ENCODE peak calls at places on chromosome 13, in nine cellular contexts. J, T, W, N, F, O, G, U and X are unnamed samples.
A peak's percentile ranks its signal among the peaks of the same experiment; 100 is the strongest.

GRCh38 chr13:31242935-31243334 is 43.2 kb downstream of the B3GLCT start:
- DNase-seq in J (no peak), T (no peak), W (no peak), N (no peak), F (no peak), O (no peak), G (no peak), U (peak; percentile 27), X (no peak)

GRCh38 chr13:24050292-24050711 is 110.2 kb upstream of the SPATA13 start:
- DNase-seq in J (no peak), T (no peak), W (peak; percentile 84), N (no peak), F (no peak), O (no peak), G (no peak), U (peak; percentile 81), X (no peak)

GRCh38 chr13:28685892-28686291 is 27.0 kb downstream of the POMP start:
- DNase-seq in J (no peak), T (no peak), W (no peak), N (no peak), F (no peak), O (no peak), G (no peak), U (no peak), X (no peak)

GRCh38 chr13:51999525-51999924 is 11.7 kb downstream of the ATP7B start:
- DNase-seq in J (no peak), T (no peak), W (peak; percentile 38), N (no peak), F (no peak), O (no peak), G (no peak), U (peak; percentile 25), X (no peak)

GRCh38 chr13:28718538-28719226 is at the start of gene SLC46A3:
- DNase-seq in J (peak; percentile 96), T (peak; percentile 84), W (peak; percentile 84), N (peak; percentile 98), F (peak; percentile 91), O (peak; percentile 92), G (peak; percentile 95), U (peak; percentile 98), X (peak; percentile 98)

GRCh38 chr13:113532156-113532806 is 41.8 kb upstream of the DCUN1D2 start:
- DNase-seq in J (peak; percentile 73), T (no peak), W (no peak), N (no peak), F (no peak), O (no peak), G (no peak), U (no peak), X (no peak)

GRCh38 chr13:113800576-113800926 is 41.5 kb downstream of the TMEM255B start:
- DNase-seq in J (no peak), T (no peak), W (no peak), N (no peak), F (no peak), O (no peak), G (no peak), U (no peak), X (no peak)

GRCh38 chr13:20359335-20359734 is 127.2 kb upstream of the GJB6 start:
- DNase-seq in J (no peak), T (no peak), W (peak; percentile 98), N (no peak), F (no peak), O (peak; percentile 6), G (no peak), U (peak; percentile 94), X (no peak)

GRCh38 chr13:95260031-95260525 is 41.2 kb downstream of the ABCC4 start:
- DNase-seq in J (no peak), T (no peak), W (no peak), N (no peak), F (no peak), O (no peak), G (no peak), U (no peak), X (no peak)

GRCh38 chr13:95261956-95262355 is 39.3 kb downstream of the ABCC4 start:
- DNase-seq in J (no peak), T (no peak), W (no peak), N (no peak), F (no peak), O (no peak), G (no peak), U (no peak), X (no peak)

GRCh38 chr13:95258098-95258497 is 43.2 kb downstream of the ABCC4 start:
- DNase-seq in J (no peak), T (no peak), W (no peak), N (no peak), F (no peak), O (no peak), G (no peak), U (no peak), X (no peak)

GRCh38 chr13:95256086-95256485 is 45.2 kb downstream of the ABCC4 start:
- DNase-seq in J (no peak), T (no peak), W (peak; percentile 94), N (no peak), F (no peak), O (peak; percentile 93), G (no peak), U (peak; percentile 92), X (no peak)

DNA sequence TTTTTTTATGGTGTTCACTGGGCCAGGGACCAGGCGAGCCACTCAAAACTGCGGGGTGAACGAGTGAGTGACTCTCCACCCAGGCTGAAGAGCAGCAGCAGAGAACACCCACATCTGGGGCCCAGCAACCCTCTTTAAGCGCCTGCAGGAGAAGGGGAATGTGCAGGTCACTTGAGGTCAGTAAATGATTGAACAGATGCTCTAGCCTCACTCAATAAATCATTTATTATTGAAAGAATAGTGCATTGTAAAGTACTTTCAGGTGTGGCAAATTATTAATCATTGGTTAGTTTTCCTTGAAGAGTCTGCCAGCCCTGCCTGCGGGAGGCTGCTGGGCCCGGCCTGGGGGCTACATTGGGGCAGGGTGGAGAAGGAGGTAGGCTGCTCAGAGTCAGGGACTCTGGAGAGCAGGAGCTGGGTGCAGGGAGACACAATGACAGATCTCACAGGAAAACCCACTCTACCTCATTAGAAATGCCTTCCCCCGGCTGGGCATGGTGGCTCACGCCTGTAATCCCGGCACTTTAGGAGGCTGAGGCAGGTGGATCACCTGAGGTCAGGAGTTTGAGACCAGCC is 42.5 kb downstream of the ABCC4 start:
- DNase-seq in J (no peak), T (no peak), W (no peak), N (no peak), F (no peak), O (no peak), G (peak; percentile 39), U (no peak), X (no peak)
- H3K4me3 ChIP-seq in J (no peak overlapping the region), T (no peak overlapping the region), W (no peak overlapping the region), N (no peak overlapping the region), F (no peak overlapping the region), O (no peak overlapping the region), G (no peak overlapping the region), U (no peak overlapping the region), X (no peak overlapping the region)

DNA sequence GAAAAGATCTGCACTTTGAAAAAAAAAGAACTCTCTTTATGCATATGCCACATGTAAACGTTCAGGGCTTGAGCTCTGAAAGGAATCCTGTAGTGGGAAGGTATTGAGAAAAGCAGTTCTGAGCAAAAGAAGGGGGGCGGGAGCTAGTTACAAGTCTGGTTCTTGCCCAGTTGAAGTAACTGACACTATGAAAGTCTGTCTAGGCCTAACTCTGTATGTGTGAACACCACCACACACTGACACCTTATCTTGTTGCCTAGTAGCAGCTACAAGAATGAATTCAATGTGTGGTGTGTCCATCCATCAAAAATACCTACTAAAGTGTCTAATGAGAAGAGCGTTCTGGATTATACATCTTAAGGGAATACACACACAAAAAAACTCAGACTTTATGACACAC is 820.6 kb downstream of the DIAPH3 start:
- DNase-seq in J (no peak), T (no peak), W (no peak), N (no peak), F (no peak), O (no peak), G (no peak), U (no peak), X (no peak)
- H3K4me1 ChIP-seq in J (no peaks in the 10 kb centered on the region), T (no peaks in the 10 kb centered on the region), W (no peaks in the 10 kb centered on the region), N (peaks cover 2% of the 10 kb centered on the region), F (no peaks in the 10 kb centered on the region), O (no peaks in the 10 kb centered on the region), G (no peaks in the 10 kb centered on the region), U (no peaks in the 10 kb centered on the region), X (no peaks in the 10 kb centered on the region)

DNA sequence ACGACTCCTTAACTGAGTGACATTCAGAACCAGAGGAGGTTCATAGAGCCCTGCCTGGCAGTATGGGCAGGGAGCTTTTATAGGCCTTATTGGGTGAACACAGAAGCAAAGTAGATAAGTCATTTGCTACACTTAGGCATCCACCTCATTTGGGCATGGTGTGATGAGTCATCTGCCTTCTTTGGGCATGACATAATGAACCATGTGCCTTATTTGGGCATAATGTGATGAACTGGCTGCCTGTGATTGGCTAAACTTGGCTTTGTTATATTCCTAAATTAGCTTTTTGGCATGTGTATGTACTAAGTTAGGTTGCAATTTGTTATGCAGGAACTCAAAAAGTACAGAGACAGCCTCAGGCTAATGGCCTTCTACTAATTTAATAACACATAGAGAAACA is 2210.2 kb upstream of the PCDH20 start:
- DNase-seq in J (peak; percentile 4), T (no peak), W (peak; percentile 21), N (no peak), F (no peak), O (no peak), G (no peak), U (no peak), X (no peak)
- TF ChIP-seq EZH2phosphoT487 in J (no peak), T (no peak), W (no peak), N (no peak), F (no peak), O (no peak), G (no peak), U (no peak), X (no peak)

GRCh38 chr13:78608254-78608704 is 4.9 kb upstream of the POU4F1 start:
- DNase-seq in J (no peak), T (no peak), W (no peak), N (peak; percentile 42), F (no peak), O (no peak), G (no peak), U (no peak), X (peak; percentile 29)
- H3K4me3 ChIP-seq in J (peak overlapping the region; percentile 55), T (peak overlapping the region; percentile 58), W (no peak overlapping the region), N (peak overlapping the region; percentile 47), F (no peak overlapping the region), O (no peak overlapping the region), G (peak overlapping the region; percentile 47), U (no peak overlapping the region), X (peak overlapping the region; percentile 48)

GRCh38 chr13:110320645-110321044 is 13.6 kb downstream of the COL4A2 start:
- DNase-seq in J (no peak), T (no peak), W (no peak), N (no peak), F (no peak), O (no peak), G (no peak), U (no peak), X (no peak)
- H3K4me1 ChIP-seq in J (peaks cover 12% of the 10 kb centered on the region), T (no peaks in the 10 kb centered on the region), W (peaks cover 37% of the 10 kb centered on the region), N (peaks cover 10% of the 10 kb centered on the region), F (no peaks in the 10 kb centered on the region), O (peaks cover 22% of the 10 kb centered on the region), G (no peaks in the 10 kb centered on the region), U (peaks cover 38% of the 10 kb centered on the region), X (peaks cover 7% of the 10 kb centered on the region)